ENCODE peak calls at places on chromosomes 3 and 15, in four cellular contexts. One of them, this sample, is unnamed.

GRCh38 chr3:56855856-56856538 is 54.2 kb upstream of the ARHGEF3 start:
- DNase-seq in RWPE1: no peak
- DNase-seq in GF-D8: no peak
- DNase-seq in effector CD4-positive, alpha-beta T cell: peak
- DNase-seq in this sample: no peak

GRCh38 chr15:79675982-79676381 is 220.8 kb downstream of the MTHFS start:
- DNase-seq in RWPE1: no peak
- DNase-seq in GF-D8: no peak
- DNase-seq in effector CD4-positive, alpha-beta T cell: no peak
- DNase-seq in this sample: no peak

GRCh38 chr3:156762631-156763185 is 63.4 kb upstream of the LEKR1 start:
- DNase-seq in effector CD4-positive, alpha-beta T cell: no peak
- DNase-seq in GF-D8: no peak
- DNase-seq in RWPE1: no peak
- DNase-seq in this sample: no peak

GRCh38 chr15:64247906-64248541 is 85.2 kb upstream of the PPIB start:
- DNase-seq in effector CD4-positive, alpha-beta T cell: no peak
- DNase-seq in GF-D8: no peak
- DNase-seq in RWPE1: peak
- DNase-seq in this sample: no peak

GRCh38 chr3:179450901-179451334 is 352 bp downstream of the GNB4 start:
- DNase-seq in GF-D8: no peak
- DNase-seq in RWPE1: peak
- DNase-seq in effector CD4-positive, alpha-beta T cell: no peak
- DNase-seq in this sample: no peak

GRCh38 chr3:128354788-128355548 is 111.7 kb downstream of the DNAJB8 start:
- DNase-seq in effector CD4-positive, alpha-beta T cell: no peak
- DNase-seq in RWPE1: no peak
- DNase-seq in GF-D8: no peak
- DNase-seq in this sample: no peak

GRCh38 chr15:75641176-75641498 is 1.1 kb upstream of the IMP3 start:
- DNase-seq in effector CD4-positive, alpha-beta T cell: no peak
- DNase-seq in RWPE1: no peak
- DNase-seq in GF-D8: no peak
- DNase-seq in this sample: no peak

GRCh38 chr3:188253800-188254452 is 100.0 kb downstream of the LPP start:
- DNase-seq in GF-D8: no peak
- DNase-seq in RWPE1: no peak
- DNase-seq in effector CD4-positive, alpha-beta T cell: no peak
- DNase-seq in this sample: no peak

GRCh38 chr3:171064461-171064860 is 37.9 kb upstream of the SLC2A2 start:
- DNase-seq in RWPE1: no peak
- DNase-seq in GF-D8: no peak
- DNase-seq in effector CD4-positive, alpha-beta T cell: no peak
- DNase-seq in this sample: no peak

GRCh38 chr15:63950911-63951481 is 95.3 kb downstream of the DAPK2 start:
- DNase-seq in RWPE1: peak
- DNase-seq in effector CD4-positive, alpha-beta T cell: no peak
- DNase-seq in GF-D8: no peak
- DNase-seq in this sample: no peak

GRCh38 chr3:13539671-13540070 is 9.3 kb upstream of the FBLN2 start:
- DNase-seq in effector CD4-positive, alpha-beta T cell: no peak
- DNase-seq in GF-D8: no peak
- DNase-seq in RWPE1: no peak
- DNase-seq in this sample: no peak

This sample was measured in T-helper 17 cell.